ENCODE peak calls at places on chromosomes 4 and X, in nine cellular contexts. One of them, this sample, is unnamed.

GRCh38 chr4:84496356-84497219 is 2.5 kb downstream of the NKX6-1 start:
- DNase-seq in activated CD4-positive, alpha-beta T cell treated with anti-CD3 and anti-CD28 coated beads, Interleukin-2, amount 50 U/mL, for 4 hours: no peak
- DNase-seq in AG08395: no peak
- DNase-seq in cardiac fibroblast: peak
- DNase-seq in hippocampal formation: no peak
- DNase-seq in mucosa of gallbladder: no peak
- DNase-seq in stomach: no peak
- DNase-seq in mesendoderm: peak
- DNase-seq in stimulated activated CD8-positive, alpha-beta memory T cell treated with anti-CD3 and anti-CD28 coated beads, Interleukin-4, amount 100 ng/mL, for 1 hour: no peak
- DNase-seq in this sample: no peak

GRCh38 chr4:76886848-76887441 is 11.0 kb downstream of the SOWAHB start:
- DNase-seq in activated CD4-positive, alpha-beta T cell treated with anti-CD3 and anti-CD28 coated beads, Interleukin-2, amount 50 U/mL, for 4 hours: no peak
- DNase-seq in mesendoderm: no peak
- DNase-seq in mucosa of gallbladder: no peak
- DNase-seq in stimulated activated CD8-positive, alpha-beta memory T cell treated with anti-CD3 and anti-CD28 coated beads, Interleukin-4, amount 100 ng/mL, for 1 hour: no peak
- DNase-seq in cardiac fibroblast: no peak
- DNase-seq in hippocampal formation: no peak
- DNase-seq in AG08395: no peak
- DNase-seq in stomach: no peak
- DNase-seq in this sample: no peak

GRCh38 chr4:111027526-111027925 is 404.6 kb upstream of the PITX2 start:
- DNase-seq in activated CD4-positive, alpha-beta T cell treated with anti-CD3 and anti-CD28 coated beads, Interleukin-2, amount 50 U/mL, for 4 hours: no peak
- DNase-seq in mucosa of gallbladder: no peak
- DNase-seq in cardiac fibroblast: no peak
- DNase-seq in stomach: no peak
- DNase-seq in hippocampal formation: no peak
- DNase-seq in AG08395: peak
- DNase-seq in mesendoderm: no peak
- DNase-seq in stimulated activated CD8-positive, alpha-beta memory T cell treated with anti-CD3 and anti-CD28 coated beads, Interleukin-4, amount 100 ng/mL, for 1 hour: no peak
- DNase-seq in this sample: no peak

GRCh38 chr4:102713096-102713495 is 47.7 kb downstream of the MANBA start:
- DNase-seq in mesendoderm: peak
- DNase-seq in stomach: no peak
- DNase-seq in mucosa of gallbladder: no peak
- DNase-seq in activated CD4-positive, alpha-beta T cell treated with anti-CD3 and anti-CD28 coated beads, Interleukin-2, amount 50 U/mL, for 4 hours: no peak
- DNase-seq in AG08395: peak
- DNase-seq in hippocampal formation: no peak
- DNase-seq in cardiac fibroblast: peak
- DNase-seq in stimulated activated CD8-positive, alpha-beta memory T cell treated with anti-CD3 and anti-CD28 coated beads, Interleukin-4, amount 100 ng/mL, for 1 hour: no peak
- DNase-seq in this sample: no peak

GRCh38 chr4:186854256-186854655 is 130.6 kb upstream of the FAT1 start:
- DNase-seq in stimulated activated CD8-positive, alpha-beta memory T cell treated with anti-CD3 and anti-CD28 coated beads, Interleukin-4, amount 100 ng/mL, for 1 hour: no peak
- DNase-seq in hippocampal formation: no peak
- DNase-seq in cardiac fibroblast: no peak
- DNase-seq in mesendoderm: no peak
- DNase-seq in stomach: no peak
- DNase-seq in activated CD4-positive, alpha-beta T cell treated with anti-CD3 and anti-CD28 coated beads, Interleukin-2, amount 50 U/mL, for 4 hours: no peak
- DNase-seq in mucosa of gallbladder: no peak
- DNase-seq in AG08395: no peak
- DNase-seq in this sample: no peak

GRCh38 chrX:44234116-44234515 is 109.4 kb downstream of the EFHC2 start:
- DNase-seq in activated CD4-positive, alpha-beta T cell treated with anti-CD3 and anti-CD28 coated beads, Interleukin-2, amount 50 U/mL, for 4 hours: no peak
- DNase-seq in stimulated activated CD8-positive, alpha-beta memory T cell treated with anti-CD3 and anti-CD28 coated beads, Interleukin-4, amount 100 ng/mL, for 1 hour: no peak
- DNase-seq in cardiac fibroblast: no peak
- DNase-seq in AG08395: no peak
- DNase-seq in stomach: no peak
- DNase-seq in mucosa of gallbladder: no peak
- DNase-seq in hippocampal formation: no peak
- DNase-seq in mesendoderm: no peak
- DNase-seq in this sample: no peak

GRCh38 chr4:7960790-7961655 is 21.4 kb upstream of the AFAP1 start:
- DNase-seq in stomach: no peak
- DNase-seq in hippocampal formation: no peak
- DNase-seq in activated CD4-positive, alpha-beta T cell treated with anti-CD3 and anti-CD28 coated beads, Interleukin-2, amount 50 U/mL, for 4 hours: peak
- DNase-seq in stimulated activated CD8-positive, alpha-beta memory T cell treated with anti-CD3 and anti-CD28 coated beads, Interleukin-4, amount 100 ng/mL, for 1 hour: no peak
- DNase-seq in AG08395: peak
- DNase-seq in mesendoderm: no peak
- DNase-seq in cardiac fibroblast: peak
- DNase-seq in mucosa of gallbladder: peak
- DNase-seq in this sample: no peak

GRCh38 chr4:182576609-182577289 is 333.5 kb downstream of the TENM3 start:
- DNase-seq in activated CD4-positive, alpha-beta T cell treated with anti-CD3 and anti-CD28 coated beads, Interleukin-2, amount 50 U/mL, for 4 hours: no peak
- DNase-seq in hippocampal formation: no peak
- DNase-seq in stomach: no peak
- DNase-seq in cardiac fibroblast: no peak
- DNase-seq in stimulated activated CD8-positive, alpha-beta memory T cell treated with anti-CD3 and anti-CD28 coated beads, Interleukin-4, amount 100 ng/mL, for 1 hour: no peak
- DNase-seq in mesendoderm: peak
- DNase-seq in mucosa of gallbladder: no peak
- DNase-seq in AG08395: no peak
- DNase-seq in this sample: no peak

GRCh38 chr4:83910693-83911092 is 374.8 kb downstream of the GPAT3 start:
- DNase-seq in stimulated activated CD8-positive, alpha-beta memory T cell treated with anti-CD3 and anti-CD28 coated beads, Interleukin-4, amount 100 ng/mL, for 1 hour: no peak
- DNase-seq in AG08395: no peak
- DNase-seq in activated CD4-positive, alpha-beta T cell treated with anti-CD3 and anti-CD28 coated beads, Interleukin-2, amount 50 U/mL, for 4 hours: no peak
- DNase-seq in cardiac fibroblast: no peak
- DNase-seq in hippocampal formation: no peak
- DNase-seq in mucosa of gallbladder: no peak
- DNase-seq in stomach: no peak
- DNase-seq in mesendoderm: no peak
- DNase-seq in this sample: no peak

GRCh38 chr4:90792689-90793088 is 665.5 kb downstream of the CCSER1 start:
- DNase-seq in hippocampal formation: no peak
- DNase-seq in stomach: no peak
- DNase-seq in mucosa of gallbladder: no peak
- DNase-seq in mesendoderm: no peak
- DNase-seq in cardiac fibroblast: no peak
- DNase-seq in AG08395: no peak
- DNase-seq in activated CD4-positive, alpha-beta T cell treated with anti-CD3 and anti-CD28 coated beads, Interleukin-2, amount 50 U/mL, for 4 hours: no peak
- DNase-seq in stimulated activated CD8-positive, alpha-beta memory T cell treated with anti-CD3 and anti-CD28 coated beads, Interleukin-4, amount 100 ng/mL, for 1 hour: no peak
- DNase-seq in this sample: no peak

GRCh38 chr4:76781698-76782595 is 116.0 kb downstream of the SOWAHB start:
- DNase-seq in stomach: no peak
- DNase-seq in hippocampal formation: no peak
- DNase-seq in activated CD4-positive, alpha-beta T cell treated with anti-CD3 and anti-CD28 coated beads, Interleukin-2, amount 50 U/mL, for 4 hours: no peak
- DNase-seq in stimulated activated CD8-positive, alpha-beta memory T cell treated with anti-CD3 and anti-CD28 coated beads, Interleukin-4, amount 100 ng/mL, for 1 hour: no peak
- DNase-seq in cardiac fibroblast: peak
- DNase-seq in mesendoderm: peak
- DNase-seq in AG08395: peak
- DNase-seq in mucosa of gallbladder: no peak
- DNase-seq in this sample: no peak

GRCh38 chr4:155639674-155640529 is 26.7 kb upstream of the GUCY1A1 start:
- DNase-seq in stimulated activated CD8-positive, alpha-beta memory T cell treated with anti-CD3 and anti-CD28 coated beads, Interleukin-4, amount 100 ng/mL, for 1 hour: no peak
- DNase-seq in stomach: no peak
- DNase-seq in AG08395: no peak
- DNase-seq in mesendoderm: no peak
- DNase-seq in hippocampal formation: no peak
- DNase-seq in activated CD4-positive, alpha-beta T cell treated with anti-CD3 and anti-CD28 coated beads, Interleukin-2, amount 50 U/mL, for 4 hours: no peak
- DNase-seq in mucosa of gallbladder: no peak
- DNase-seq in cardiac fibroblast: no peak
- DNase-seq in this sample: no peak

GRCh38 chrX:49003696-49004095 is 1.6 kb upstream of the GRIPAP1 start:
- DNase-seq in hippocampal formation: no peak
- DNase-seq in stomach: no peak
- DNase-seq in stimulated activated CD8-positive, alpha-beta memory T cell treated with anti-CD3 and anti-CD28 coated beads, Interleukin-4, amount 100 ng/mL, for 1 hour: no peak
- DNase-seq in activated CD4-positive, alpha-beta T cell treated with anti-CD3 and anti-CD28 coated beads, Interleukin-2, amount 50 U/mL, for 4 hours: no peak
- DNase-seq in mucosa of gallbladder: no peak
- DNase-seq in cardiac fibroblast: no peak
- DNase-seq in mesendoderm: no peak
- DNase-seq in AG08395: no peak
- DNase-seq in this sample: no peak

GRCh38 chr4:12692815-12693214 is 791.3 kb downstream of the RAB28 start:
- DNase-seq in stomach: no peak
- DNase-seq in cardiac fibroblast: peak
- DNase-seq in AG08395: no peak
- DNase-seq in hippocampal formation: no peak
- DNase-seq in mucosa of gallbladder: no peak
- DNase-seq in mesendoderm: no peak
- DNase-seq in activated CD4-positive, alpha-beta T cell treated with anti-CD3 and anti-CD28 coated beads, Interleukin-2, amount 50 U/mL, for 4 hours: no peak
- DNase-seq in stimulated activated CD8-positive, alpha-beta memory T cell treated with anti-CD3 and anti-CD28 coated beads, Interleukin-4, amount 100 ng/mL, for 1 hour: no peak
- DNase-seq in this sample: no peak

GRCh38 chr4:738781-739280 is 33.2 kb downstream of the PCGF3 start:
- DNase-seq in mucosa of gallbladder: no peak
- DNase-seq in mesendoderm: no peak
- DNase-seq in stomach: no peak
- DNase-seq in activated CD4-positive, alpha-beta T cell treated with anti-CD3 and anti-CD28 coated beads, Interleukin-2, amount 50 U/mL, for 4 hours: no peak
- DNase-seq in stimulated activated CD8-positive, alpha-beta memory T cell treated with anti-CD3 and anti-CD28 coated beads, Interleukin-4, amount 100 ng/mL, for 1 hour: no peak
- DNase-seq in cardiac fibroblast: no peak
- DNase-seq in AG08395: no peak
- DNase-seq in hippocampal formation: no peak
- DNase-seq in this sample: no peak

GRCh38 chr4:189301692-189302091 is 639.0 kb upstream of the FRG1 start:
- DNase-seq in cardiac fibroblast: no peak
- DNase-seq in mesendoderm: no peak
- DNase-seq in stimulated activated CD8-positive, alpha-beta memory T cell treated with anti-CD3 and anti-CD28 coated beads, Interleukin-4, amount 100 ng/mL, for 1 hour: no peak
- DNase-seq in mucosa of gallbladder: no peak
- DNase-seq in hippocampal formation: no peak
- DNase-seq in activated CD4-positive, alpha-beta T cell treated with anti-CD3 and anti-CD28 coated beads, Interleukin-2, amount 50 U/mL, for 4 hours: no peak
- DNase-seq in stomach: no peak
- DNase-seq in AG08395: no peak
- DNase-seq in this sample: peak

GRCh38 chrX:48025561-48025960 is 18.8 kb downstream of the SPACA5 start:
- DNase-seq in hippocampal formation: peak
- DNase-seq in cardiac fibroblast: peak
- DNase-seq in stomach: peak
- DNase-seq in stimulated activated CD8-positive, alpha-beta memory T cell treated with anti-CD3 and anti-CD28 coated beads, Interleukin-4, amount 100 ng/mL, for 1 hour: no peak
- DNase-seq in AG08395: peak
- DNase-seq in mucosa of gallbladder: peak
- DNase-seq in activated CD4-positive, alpha-beta T cell treated with anti-CD3 and anti-CD28 coated beads, Interleukin-2, amount 50 U/mL, for 4 hours: no peak
- DNase-seq in mesendoderm: peak
- DNase-seq in this sample: no peak

GRCh38 chrX:151363316-151363715 is 33.7 kb upstream of the VMA21 start:
- DNase-seq in stimulated activated CD8-positive, alpha-beta memory T cell treated with anti-CD3 and anti-CD28 coated beads, Interleukin-4, amount 100 ng/mL, for 1 hour: no peak
- DNase-seq in hippocampal formation: no peak
- DNase-seq in cardiac fibroblast: no peak
- DNase-seq in mesendoderm: no peak
- DNase-seq in AG08395: no peak
- DNase-seq in activated CD4-positive, alpha-beta T cell treated with anti-CD3 and anti-CD28 coated beads, Interleukin-2, amount 50 U/mL, for 4 hours: no peak
- DNase-seq in stomach: no peak
- DNase-seq in mucosa of gallbladder: no peak
- DNase-seq in this sample: no peak

GRCh38 chr4:113293043-113293560 is 243.6 kb downstream of the ANK2 start:
- DNase-seq in stomach: no peak
- DNase-seq in cardiac fibroblast: peak
- DNase-seq in mesendoderm: peak
- DNase-seq in mucosa of gallbladder: no peak
- DNase-seq in hippocampal formation: peak
- DNase-seq in AG08395: peak
- DNase-seq in stimulated activated CD8-positive, alpha-beta memory T cell treated with anti-CD3 and anti-CD28 coated beads, Interleukin-4, amount 100 ng/mL, for 1 hour: no peak
- DNase-seq in activated CD4-positive, alpha-beta T cell treated with anti-CD3 and anti-CD28 coated beads, Interleukin-2, amount 50 U/mL, for 4 hours: no peak
- DNase-seq in this sample: no peak

GRCh38 chr4:1154523-1155182 is 17.7 kb downstream of the SPON2 start:
- DNase-seq in mucosa of gallbladder: no peak
- DNase-seq in mesendoderm: no peak
- DNase-seq in stimulated activated CD8-positive, alpha-beta memory T cell treated with anti-CD3 and anti-CD28 coated beads, Interleukin-4, amount 100 ng/mL, for 1 hour: no peak
- DNase-seq in AG08395: peak
- DNase-seq in cardiac fibroblast: peak
- DNase-seq in hippocampal formation: no peak
- DNase-seq in stomach: peak
- DNase-seq in activated CD4-positive, alpha-beta T cell treated with anti-CD3 and anti-CD28 coated beads, Interleukin-2, amount 50 U/mL, for 4 hours: no peak
- DNase-seq in this sample: no peak

GRCh38 chr4:41334182-41334581 is 77.5 kb downstream of the UCHL1 start:
- DNase-seq in mesendoderm: no peak
- DNase-seq in activated CD4-positive, alpha-beta T cell treated with anti-CD3 and anti-CD28 coated beads, Interleukin-2, amount 50 U/mL, for 4 hours: no peak
- DNase-seq in AG08395: no peak
- DNase-seq in hippocampal formation: no peak
- DNase-seq in cardiac fibroblast: no peak
- DNase-seq in stomach: no peak
- DNase-seq in mucosa of gallbladder: peak
- DNase-seq in stimulated activated CD8-positive, alpha-beta memory T cell treated with anti-CD3 and anti-CD28 coated beads, Interleukin-4, amount 100 ng/mL, for 1 hour: no peak
- DNase-seq in this sample: no peak

GRCh38 chrX:113421432-113421831 is 580.8 kb upstream of the AMOT start:
- DNase-seq in hippocampal formation: no peak
- DNase-seq in cardiac fibroblast: no peak
- DNase-seq in activated CD4-positive, alpha-beta T cell treated with anti-CD3 and anti-CD28 coated beads, Interleukin-2, amount 50 U/mL, for 4 hours: no peak
- DNase-seq in stimulated activated CD8-positive, alpha-beta memory T cell treated with anti-CD3 and anti-CD28 coated beads, Interleukin-4, amount 100 ng/mL, for 1 hour: no peak
- DNase-seq in mucosa of gallbladder: no peak
- DNase-seq in AG08395: no peak
- DNase-seq in mesendoderm: no peak
- DNase-seq in stomach: no peak
- DNase-seq in this sample: no peak

GRCh38 chr4:20462426-20463175 is 210.9 kb downstream of the SLIT2 start:
- DNase-seq in activated CD4-positive, alpha-beta T cell treated with anti-CD3 and anti-CD28 coated beads, Interleukin-2, amount 50 U/mL, for 4 hours: no peak
- DNase-seq in stomach: no peak
- DNase-seq in AG08395: no peak
- DNase-seq in hippocampal formation: no peak
- DNase-seq in cardiac fibroblast: no peak
- DNase-seq in mucosa of gallbladder: no peak
- DNase-seq in stimulated activated CD8-positive, alpha-beta memory T cell treated with anti-CD3 and anti-CD28 coated beads, Interleukin-4, amount 100 ng/mL, for 1 hour: no peak
- DNase-seq in mesendoderm: no peak
- DNase-seq in this sample: no peak

GRCh38 chr4:127055349-127055748 is 577.4 kb upstream of the INTU start:
- DNase-seq in mesendoderm: no peak
- DNase-seq in mucosa of gallbladder: no peak
- DNase-seq in stomach: no peak
- DNase-seq in activated CD4-positive, alpha-beta T cell treated with anti-CD3 and anti-CD28 coated beads, Interleukin-2, amount 50 U/mL, for 4 hours: no peak
- DNase-seq in hippocampal formation: peak
- DNase-seq in AG08395: no peak
- DNase-seq in stimulated activated CD8-positive, alpha-beta memory T cell treated with anti-CD3 and anti-CD28 coated beads, Interleukin-4, amount 100 ng/mL, for 1 hour: no peak
- DNase-seq in cardiac fibroblast: peak
- DNase-seq in this sample: no peak

GRCh38 chr4:110467400-110467799 is 8.6 kb upstream of the ENPEP start:
- DNase-seq in hippocampal formation: no peak
- DNase-seq in mucosa of gallbladder: no peak
- DNase-seq in cardiac fibroblast: no peak
- DNase-seq in stimulated activated CD8-positive, alpha-beta memory T cell treated with anti-CD3 and anti-CD28 coated beads, Interleukin-4, amount 100 ng/mL, for 1 hour: no peak
- DNase-seq in mesendoderm: no peak
- DNase-seq in activated CD4-positive, alpha-beta T cell treated with anti-CD3 and anti-CD28 coated beads, Interleukin-2, amount 50 U/mL, for 4 hours: no peak
- DNase-seq in AG08395: no peak
- DNase-seq in stomach: no peak
- DNase-seq in this sample: no peak

GRCh38 chr4:8391972-8392371 is 48.6 kb downstream of the ACOX3 start:
- DNase-seq in mucosa of gallbladder: peak
- DNase-seq in cardiac fibroblast: peak
- DNase-seq in AG08395: peak
- DNase-seq in activated CD4-positive, alpha-beta T cell treated with anti-CD3 and anti-CD28 coated beads, Interleukin-2, amount 50 U/mL, for 4 hours: no peak
- DNase-seq in mesendoderm: no peak
- DNase-seq in stimulated activated CD8-positive, alpha-beta memory T cell treated with anti-CD3 and anti-CD28 coated beads, Interleukin-4, amount 100 ng/mL, for 1 hour: no peak
- DNase-seq in stomach: no peak
- DNase-seq in hippocampal formation: peak
- DNase-seq in this sample: no peak

GRCh38 chr4:72430050-72430449 is 139.0 kb downstream of the ADAMTS3 start:
- DNase-seq in AG08395: peak
- DNase-seq in cardiac fibroblast: no peak
- DNase-seq in stimulated activated CD8-positive, alpha-beta memory T cell treated with anti-CD3 and anti-CD28 coated beads, Interleukin-4, amount 100 ng/mL, for 1 hour: no peak
- DNase-seq in hippocampal formation: no peak
- DNase-seq in mucosa of gallbladder: peak
- DNase-seq in activated CD4-positive, alpha-beta T cell treated with anti-CD3 and anti-CD28 coated beads, Interleukin-2, amount 50 U/mL, for 4 hours: no peak
- DNase-seq in stomach: no peak
- DNase-seq in mesendoderm: peak
- DNase-seq in this sample: no peak

GRCh38 chr4:41360911-41361830 is 104.4 kb downstream of the UCHL1 start:
- DNase-seq in mesendoderm: peak
- DNase-seq in activated CD4-positive, alpha-beta T cell treated with anti-CD3 and anti-CD28 coated beads, Interleukin-2, amount 50 U/mL, for 4 hours: no peak
- DNase-seq in stimulated activated CD8-positive, alpha-beta memory T cell treated with anti-CD3 and anti-CD28 coated beads, Interleukin-4, amount 100 ng/mL, for 1 hour: no peak
- DNase-seq in stomach: peak
- DNase-seq in mucosa of gallbladder: peak
- DNase-seq in cardiac fibroblast: no peak
- DNase-seq in AG08395: peak
- DNase-seq in hippocampal formation: peak
- DNase-seq in this sample: peak